ENCODE peak calls at places on chromosomes 1 and 21, in six cellular contexts. Z, B, F, I, K and N are unnamed samples.
A peak's percentile ranks its signal among the peaks of the same experiment; 100 is the strongest.

GRCh38 chr1:87028576-87028975 is 114.1 kb downstream of the HS2ST1 start:
- DNase-seq in Z (no peak), B (no peak), F (no peak), I (no peak), K (no peak), N (no peak)

GRCh38 chr1:171226757-171227370 is 21.4 kb upstream of the FMO1 start:
- DNase-seq in Z (no peak), B (no peak), F (peak; percentile 91), I (peak; percentile 80), K (peak; percentile 10), N (peak; percentile 80)

GRCh38 chr1:245475116-245475515 is 320.3 kb downstream of the KIF26B start:
- DNase-seq in Z (no peak), B (no peak), F (peak; percentile 39), I (peak; percentile 6), K (no peak), N (peak; percentile 48)

GRCh38 chr1:179599623-179600249 is 8.1 kb downstream of the TDRD5 start:
- DNase-seq in Z (no peak), B (no peak), F (peak; percentile 37), I (peak; percentile 60), K (peak; percentile 16), N (peak; percentile 26)

GRCh38 chr1:16122361-16122881 is 33.4 kb downstream of the EPHA2 start:
- DNase-seq in Z (no peak), B (no peak), F (peak; percentile 24), I (no peak), K (no peak), N (no peak)

GRCh38 chr1:160082926-160083325 is 1.6 kb downstream of the KCNJ9 start:
- DNase-seq in Z (no peak), B (no peak), F (no peak), I (no peak), K (no peak), N (no peak)

GRCh38 chr1:236998571-236998970 is 5.7 kb downstream of the MT1HL1 start:
- DNase-seq in Z (no peak), B (no peak), F (no peak), I (no peak), K (no peak), N (no peak)

GRCh38 chr1:25556791-25557476 is 13.5 kb downstream of the LDLRAP1 start:
- DNase-seq in Z (no peak), B (no peak), F (peak; percentile 72), I (peak; percentile 87), K (no peak), N (peak; percentile 67)

GRCh38 chr1:170664828-170665617 is 1.1 kb downstream of the PRRX1 start:
- DNase-seq in Z (peak; percentile 31), B (no peak), F (peak; percentile 71), I (peak; percentile 18), K (no peak), N (peak; percentile 78)

GRCh38 chr1:160096491-160097116 is 1.8 kb downstream of the IGSF8 start:
- DNase-seq in Z (no peak), B (no peak), F (no peak), I (peak; percentile 97), K (no peak), N (peak; percentile 54)

GRCh38 chr1:180241716-180242544 is 11.9 kb downstream of the LHX4 start:
- DNase-seq in Z (no peak), B (no peak), F (peak; percentile 28), I (peak; percentile 26), K (no peak), N (peak; percentile 30)

GRCh38 chr1:174021611-174022079 is 512 bp downstream of the RC3H1 start:
- DNase-seq in Z (no peak), B (peak; percentile 7), F (peak; percentile 58), I (peak; percentile 36), K (no peak), N (peak; percentile 64)

GRCh38 chr21:19541612-19542011 is 1138.0 kb upstream of the TMPRSS15 start:
- DNase-seq in Z (no peak), B (no peak), F (no peak), I (no peak), K (no peak), N (no peak)

GRCh38 chr1:46687095-46687659 is 15.5 kb downstream of the TEX38 start:
- DNase-seq in Z (peak; percentile 92), B (no peak), F (peak; percentile 86), I (peak; percentile 66), K (no peak), N (peak; percentile 63)

GRCh38 chr1:236495359-236496120 is 28.2 kb upstream of the LGALS8 start:
- DNase-seq in Z (no peak), B (no peak), F (no peak), I (no peak), K (no peak), N (peak; percentile 35)

GRCh38 chr1:19341201-19342076 is 29.3 kb downstream of the SLC66A1 start:
- DNase-seq in Z (peak; percentile 77), B (peak; percentile 74), F (peak; percentile 77), I (peak; percentile 77), K (peak; percentile 75), N (peak; percentile 72)

GRCh38 chr1:18938008-18938706 is 18.3 kb downstream of the IFFO2 start:
- DNase-seq in Z (no peak), B (no peak), F (no peak), I (no peak), K (no peak), N (peak; percentile 32)